ENCODE peak calls at places on chromosome 22, in six cellular contexts. A is cardiac muscle cell, G is GM19239, D is NAMALWA, E is H54, F is mesothelial cell of epicardium. S is an unnamed sample.

GRCh38 chr22:47020157-47020556 is 257.7 kb downstream of the TBC1D22A start:
- DNase-seq in A (no peak), G (no peak), E (no peak), D (no peak), F (no peak), S (no peak)

GRCh38 chr22:37213941-37214340 is 1.7 kb upstream of the SSTR3 start:
- DNase-seq in A (no peak), D (no peak), E (no peak), F (no peak), G (no peak), S (no peak)

GRCh38 chr22:24588756-24589481 is 4.0 kb downstream of the LRRC75B start:
- DNase-seq in D (peak), F (no peak), G (no peak), A (no peak), E (no peak), S (no peak)

GRCh38 chr22:50074551-50075042 is 10.6 kb downstream of the MLC1 start:
- DNase-seq in D (no peak), F (no peak), A (peak), E (no peak), G (no peak), S (no peak)

GRCh38 chr22:37496651-37497599 is 10.7 kb upstream of the MFNG start:
- DNase-seq in G (no peak), A (no peak), F (no peak), D (no peak), E (peak), S (no peak)

GRCh38 chr22:45478108-45478771 is 24.4 kb upstream of the FBLN1 start:
- DNase-seq in F (no peak), D (no peak), E (no peak), A (no peak), G (no peak), S (no peak)

GRCh38 chr22:45240137-45240809 is 421 bp downstream of the KIAA0930 start:
- DNase-seq in F (peak), D (peak), E (peak), A (no peak), G (peak), S (no peak)

GRCh38 chr22:33605686-33606085 is 314.6 kb downstream of the LARGE1 start:
- DNase-seq in E (no peak), D (no peak), G (no peak), A (peak), F (no peak), S (no peak)

GRCh38 chr22:35349704-35350538 is 31.0 kb upstream of the HMOX1 start:
- DNase-seq in D (peak), E (no peak), A (no peak), G (no peak), F (no peak), S (no peak)

GRCh38 chr22:45684169-45684568 is 12.5 kb downstream of the ATXN10 start:
- DNase-seq in E (no peak), F (no peak), A (no peak), G (no peak), D (peak), S (no peak)

GRCh38 chr22:50016988-50017700 is 4.6 kb upstream of the IL17REL start:
- DNase-seq in E (no peak), F (no peak), A (no peak), D (no peak), G (no peak), S (no peak)

GRCh38 chr22:45518580-45518991 is 15.9 kb downstream of the FBLN1 start:
- DNase-seq in G (no peak), A (no peak), F (no peak), E (peak), D (no peak), S (no peak)

GRCh38 chr22:38144025-38144405 is 33.5 kb upstream of the BAIAP2L2 start:
- DNase-seq in D (no peak), A (no peak), F (no peak), G (no peak), E (no peak), S (peak)

GRCh38 chr22:22836635-22837034 is 51.0 kb upstream of the IGLL5 start:
- DNase-seq in F (no peak), A (no peak), G (no peak), D (no peak), E (no peak), S (no peak)

GRCh38 chr22:19117111-19117512 is 5.1 kb downstream of the DGCR2 start:
- DNase-seq in A (no peak), D (no peak), G (no peak), F (no peak), E (no peak), S (no peak)

GRCh38 chr22:25375683-25376082 is 156.2 kb downstream of the CRYBB2 start:
- DNase-seq in E (no peak), A (no peak), F (no peak), D (no peak), G (no peak), S (no peak)

GRCh38 chr22:44723801-44724200 is 21.8 kb downstream of the PRR5 start:
- DNase-seq in G (no peak), F (no peak), E (peak), A (no peak), D (peak), S (peak)

GRCh38 chr22:38412435-38413084 is 42.4 kb downstream of the KCNJ4 start:
- DNase-seq in A (no peak), E (no peak), G (peak), F (peak), D (no peak), S (no peak)

GRCh38 chr22:24465566-24465965 is 29.6 kb upstream of the UPB1 start:
- DNase-seq in G (no peak), A (no peak), D (no peak), E (no peak), F (no peak), S (peak)

GRCh38 chr22:32204856-32205722 is at the start of gene RFPL2:
- DNase-seq in E (no peak), F (peak), G (no peak), D (no peak), A (peak), S (peak)

S was measured in HCT116.